ENCODE peak calls at places on chromosomes 11 and 22, in five cellular contexts. One of them, this sample, is unnamed.

GRCh38 chr11:14894657-14895598 is 2.9 kb upstream of the CYP2R1 start:
- DNase-seq in coronary artery: no peak
- DNase-seq in NCI-H1105: no peak
- DNase-seq in activated CD4-positive, alpha-beta T cell treated with anti-CD3 and anti-CD28 coated beads for 48 hours: peak; percentile 45
- DNase-seq in erythroblast: peak; percentile 42
- DNase-seq in this sample: no peak

GRCh38 chr22:49968831-49969661 is 8.5 kb downstream of the PIM3 start:
- DNase-seq in coronary artery: peak; percentile 73
- DNase-seq in NCI-H1105: no peak
- DNase-seq in activated CD4-positive, alpha-beta T cell treated with anti-CD3 and anti-CD28 coated beads for 48 hours: peak; percentile 17
- DNase-seq in erythroblast: no peak
- DNase-seq in this sample: no peak

GRCh38 chr11:124895471-124895971 is 2.1 kb downstream of the ROBO4 start:
- DNase-seq in coronary artery: peak; percentile 72
- DNase-seq in NCI-H1105: no peak
- DNase-seq in activated CD4-positive, alpha-beta T cell treated with anti-CD3 and anti-CD28 coated beads for 48 hours: no peak
- DNase-seq in erythroblast: no peak
- DNase-seq in this sample: no peak

GRCh38 chr11:82848829-82849228 is 51.4 kb downstream of the PRCP start:
- DNase-seq in coronary artery: no peak
- DNase-seq in NCI-H1105: no peak
- DNase-seq in activated CD4-positive, alpha-beta T cell treated with anti-CD3 and anti-CD28 coated beads for 48 hours: no peak
- DNase-seq in erythroblast: no peak
- DNase-seq in this sample: no peak

GRCh38 chr11:70420008-70420464 is 21.7 kb downstream of the CTTN start:
- DNase-seq in coronary artery: no peak
- DNase-seq in NCI-H1105: no peak
- DNase-seq in activated CD4-positive, alpha-beta T cell treated with anti-CD3 and anti-CD28 coated beads for 48 hours: no peak
- DNase-seq in erythroblast: peak; percentile 84
- DNase-seq in this sample: no peak

GRCh38 chr11:116471608-116472007 is 301.2 kb downstream of the BUD13 start:
- DNase-seq in coronary artery: no peak
- DNase-seq in NCI-H1105: no peak
- DNase-seq in activated CD4-positive, alpha-beta T cell treated with anti-CD3 and anti-CD28 coated beads for 48 hours: no peak
- DNase-seq in erythroblast: no peak
- DNase-seq in this sample: no peak

GRCh38 chr22:43401661-43402060 is 10.2 kb upstream of the MPPED1 start:
- DNase-seq in coronary artery: no peak
- DNase-seq in NCI-H1105: no peak
- DNase-seq in activated CD4-positive, alpha-beta T cell treated with anti-CD3 and anti-CD28 coated beads for 48 hours: no peak
- DNase-seq in erythroblast: no peak
- DNase-seq in this sample: no peak

GRCh38 chr11:118572075-118572913 is at the start of gene ARCN1:
- DNase-seq in coronary artery: peak; percentile 92
- DNase-seq in NCI-H1105: peak; percentile 85
- DNase-seq in activated CD4-positive, alpha-beta T cell treated with anti-CD3 and anti-CD28 coated beads for 48 hours: peak; percentile 84
- DNase-seq in erythroblast: peak; percentile 88
- DNase-seq in this sample: peak; percentile 69

GRCh38 chr22:47059076-47059475 is 296.6 kb downstream of the TBC1D22A start:
- DNase-seq in coronary artery: no peak
- DNase-seq in NCI-H1105: no peak
- DNase-seq in activated CD4-positive, alpha-beta T cell treated with anti-CD3 and anti-CD28 coated beads for 48 hours: no peak
- DNase-seq in erythroblast: no peak
- DNase-seq in this sample: no peak

GRCh38 chr22:23080542-23081290 is 10.4 kb downstream of the GNAZ start:
- DNase-seq in coronary artery: no peak
- DNase-seq in NCI-H1105: no peak
- DNase-seq in activated CD4-positive, alpha-beta T cell treated with anti-CD3 and anti-CD28 coated beads for 48 hours: peak; percentile 11
- DNase-seq in erythroblast: no peak
- DNase-seq in this sample: no peak

This sample was measured in activated T-helper 9 cell treated with anti-CD3 and anti-CD28 coated beads, Interleukin-2, amount 50 U/mL, for 16 hours.